ENCODE peak calls at places on chromosomes 2 and 18, in seven cellular contexts. M is SK-N-SH, V is K562, F is GM12878, B is HCT116, X is HepG2, L is endothelial cell of umbilical vein. Z is an unnamed sample.

GRCh38 chr2:191264647-191265079 is 19.5 kb downstream of the MYO1B start:
- DNase-seq in M (no peak), V (no peak), F (no peak), B (no peak), X (no peak), L (no peak), Z (no peak)

GRCh38 chr18:7822435-7823425 is 255.6 kb downstream of the PTPRM start:
- DNase-seq in M (no peak), V (no peak), F (no peak), B (no peak), X (no peak), L (peak; percentile 61), Z (no peak)

GRCh38 chr2:164737612-164738081 is 104.0 kb downstream of the COBLL1 start:
- DNase-seq in M (peak; percentile 57), V (peak; percentile 17), F (no peak), B (peak; percentile 73), X (peak; percentile 82), L (peak; percentile 82), Z (peak; percentile 57)

GRCh38 chr2:28366496-28367282 is 26.0 kb upstream of the FOSL2 start:
- DNase-seq in M (peak; percentile 76), V (peak; percentile 80), F (no peak), B (no peak), X (no peak), L (peak; percentile 53), Z (no peak)

GRCh38 chr18:45133246-45133645 is 452.6 kb downstream of the SETBP1 start:
- DNase-seq in M (no peak), V (no peak), F (no peak), B (no peak), X (no peak), L (no peak), Z (no peak)

GRCh38 chr2:112216158-112216557 is 38.7 kb downstream of the ZC3H8 start:
- DNase-seq in M (peak; percentile 9), V (no peak), F (no peak), B (no peak), X (peak; percentile 58), L (peak; percentile 30), Z (no peak)

GRCh38 chr2:60331106-60331809 is 222.2 kb downstream of the BCL11A start:
- DNase-seq in M (no peak), V (no peak), F (no peak), B (no peak), X (no peak), L (no peak), Z (no peak)

GRCh38 chr2:74555610-74556103 is 1.1 kb downstream of the DOK1 start:
- DNase-seq in M (no peak), V (no peak), F (no peak), B (no peak), X (no peak), L (no peak), Z (no peak)

GRCh38 chr2:64819774-64820688 is 166.3 kb upstream of the SERTAD2 start:
- DNase-seq in M (no peak), V (no peak), F (peak; percentile 78), B (no peak), X (no peak), L (no peak), Z (no peak)

GRCh38 chr2:99487906-99488305 is 1.9 kb downstream of the REV1 start:
- DNase-seq in M (no peak), V (no peak), F (no peak), B (no peak), X (no peak), L (no peak), Z (no peak)

GRCh38 chr2:27152796-27153464 is 4.1 kb downstream of the TCF23 start:
- DNase-seq in M (no peak), V (no peak), F (no peak), B (no peak), X (no peak), L (no peak), Z (no peak)

GRCh38 chr18:3722662-3723433 is 272.9 kb downstream of the TGIF1 start:
- DNase-seq in M (no peak), V (no peak), F (no peak), B (no peak), X (peak; percentile 72), L (no peak), Z (no peak)

GRCh38 chr18:3723554-3723953 is 273.6 kb downstream of the TGIF1 start:
- DNase-seq in M (no peak), V (peak; percentile 6), F (no peak), B (no peak), X (no peak), L (no peak), Z (no peak)

GRCh38 chr18:3720818-3721545 is 271.0 kb downstream of the TGIF1 start:
- DNase-seq in M (no peak), V (no peak), F (no peak), B (no peak), X (no peak), L (no peak), Z (no peak)

GRCh38 chr18:3725100-3725499 is 275.1 kb downstream of the TGIF1 start:
- DNase-seq in M (no peak), V (no peak), F (no peak), B (no peak), X (no peak), L (no peak), Z (no peak)

DNA sequence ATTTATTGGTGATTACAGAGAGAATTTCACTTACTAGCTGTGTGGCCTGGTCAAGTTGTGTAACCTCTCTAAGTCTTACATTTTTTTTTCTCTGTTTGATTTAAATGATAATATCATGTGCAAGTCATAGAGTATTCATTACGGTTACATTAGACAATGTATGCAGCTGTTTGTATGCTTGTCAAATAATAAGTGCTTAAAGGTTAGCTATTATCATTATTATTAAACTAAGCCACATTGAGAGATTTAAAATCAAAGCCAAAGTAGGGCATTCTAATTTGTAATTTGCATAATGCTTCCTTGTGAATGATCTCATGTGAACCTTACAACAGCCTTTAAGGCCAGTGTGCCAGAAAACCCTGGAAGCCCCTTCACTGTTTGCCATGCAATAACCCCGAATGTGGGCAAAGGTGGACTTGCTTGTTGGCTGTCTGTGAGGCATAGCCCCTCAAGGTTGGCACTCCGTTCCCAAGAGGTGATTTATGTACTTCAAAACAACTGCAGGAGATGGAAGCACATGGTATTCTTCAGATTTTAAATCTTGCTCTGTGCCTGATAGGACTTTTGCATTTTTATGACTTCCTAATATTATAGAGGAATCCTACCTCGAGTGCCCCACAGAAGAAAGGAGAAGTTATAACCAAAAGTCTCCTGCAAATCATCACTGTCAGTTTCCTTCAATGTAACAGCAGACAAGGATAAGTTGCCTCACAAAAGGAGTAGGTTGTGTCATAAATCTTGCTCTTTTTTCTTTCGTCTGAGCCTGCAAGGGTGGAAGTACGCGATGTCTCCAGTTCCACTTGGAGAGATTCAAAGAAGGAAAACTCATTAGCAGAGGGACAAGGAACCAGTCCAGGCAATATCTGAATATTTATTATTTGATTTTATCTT is 272.0 kb downstream of the TGIF1 start:
- DNase-seq in M (no peak), V (no peak), F (no peak), B (no peak), X (no peak), L (no peak), Z (no peak)
- H3K9me3 ChIP-seq in M (no peaks in the 10 kb centered on the region), V (no peaks in the 10 kb centered on the region), F (no peaks in the 10 kb centered on the region), B (no peaks in the 10 kb centered on the region), X (no peaks in the 10 kb centered on the region), L (no peaks in the 10 kb centered on the region), Z (no peaks in the 10 kb centered on the region)

GRCh38 chr18:35197286-35197685 is 43.5 kb upstream of the ZNF397 start:
- DNase-seq in M (no peak), V (no peak), F (no peak), B (no peak), X (no peak), L (no peak), Z (no peak)
- TF ChIP-seq POLR2AphosphoS5 in M (no peak), V (no peak), F (no peak), B (no peak), X (no peak), L (no peak), Z (no peak)

DNA sequence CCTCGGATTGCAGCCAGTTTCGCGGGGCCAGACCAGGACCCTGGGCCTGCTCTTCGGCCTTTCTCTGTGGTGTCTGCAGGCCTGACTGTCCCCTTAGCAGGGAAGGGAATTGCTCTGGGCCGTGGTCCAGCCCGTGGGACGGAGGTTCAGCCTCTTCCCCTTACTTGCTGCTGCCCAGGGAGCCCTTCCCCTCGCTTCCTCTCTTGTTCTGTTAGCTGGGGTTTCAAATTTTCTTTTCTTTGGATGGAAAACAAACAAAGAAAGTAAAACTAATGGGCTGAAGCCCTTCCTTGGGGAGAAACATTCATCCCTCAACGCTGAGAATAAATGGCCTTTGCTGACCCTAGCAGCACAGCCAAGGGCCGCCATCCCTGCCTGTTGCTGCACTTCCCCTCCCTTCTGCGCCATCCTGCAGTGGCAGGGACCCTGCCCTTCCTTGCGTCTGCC is 52.4 kb downstream of the ASAP2 start:
- DNase-seq in M (no peak), V (no peak), F (no peak), B (no peak), X (no peak), L (peak; percentile 68), Z (no peak)
- H3K9ac ChIP-seq in M (no peak overlapping the region), V (no peak overlapping the region), F (no peak overlapping the region), B (no peak overlapping the region), X (no peak overlapping the region), L (peak overlapping the region; percentile 32), Z (no peak overlapping the region)

GRCh38 chr18:78856569-78857200 is 122.9 kb upstream of the SALL3 start:
- DNase-seq in M (no peak), V (no peak), F (no peak), B (no peak), X (no peak), L (no peak), Z (no peak)

GRCh38 chr18:78855188-78855587 is 124.4 kb upstream of the SALL3 start:
- DNase-seq in M (no peak), V (no peak), F (no peak), B (no peak), X (no peak), L (no peak), Z (no peak)

GRCh38 chr18:78849458-78849857 is 130.2 kb upstream of the SALL3 start:
- DNase-seq in M (no peak), V (no peak), F (no peak), B (no peak), X (no peak), L (no peak), Z (no peak)

GRCh38 chr18:78857252-78858150 is 122.1 kb upstream of the SALL3 start:
- DNase-seq in M (no peak), V (no peak), F (no peak), B (no peak), X (no peak), L (no peak), Z (no peak)

GRCh38 chr18:78853341-78853740 is 126.3 kb upstream of the SALL3 start:
- DNase-seq in M (no peak), V (no peak), F (no peak), B (no peak), X (no peak), L (no peak), Z (no peak)
- H3K9me3 ChIP-seq in M (no peaks in the 10 kb centered on the region), V (no peaks in the 10 kb centered on the region), F (no peaks in the 10 kb centered on the region), B (peaks cover 3% of the 10 kb centered on the region), X (peaks cover 21% of the 10 kb centered on the region), L (peaks cover 9% of the 10 kb centered on the region), Z (no peaks in the 10 kb centered on the region)